ENCODE peak calls at places on chromosomes 12 and 14, in eight cellular contexts. H, Y, R, K, I, Q, V and D are unnamed samples.

GRCh38 chr14:91295276-91295845 is 50.9 kb upstream of the GPR68 start:
- DNase-seq in H (no peak), Y (no peak), R (no peak), K (no peak), I (no peak), Q (no peak), V (no peak), D (no peak)

GRCh38 chr14:47674546-47675238 is 713 bp downstream of the MDGA2 start:
- DNase-seq in H (no peak), Y (no peak), R (no peak), K (no peak), I (peak; percentile 7), Q (no peak), V (no peak), D (no peak)

GRCh38 chr14:69755299-69755698 is 11.6 kb upstream of the SRSF5 start:
- DNase-seq in H (no peak), Y (no peak), R (no peak), K (no peak), I (no peak), Q (no peak), V (no peak), D (no peak)

GRCh38 chr12:117599849-117600248 is 238.4 kb upstream of the NOS1 start:
- DNase-seq in H (no peak), Y (no peak), R (no peak), K (no peak), I (no peak), Q (no peak), V (no peak), D (no peak)

GRCh38 chr14:33931439-33931838 is 19.4 kb downstream of the EGLN3 start:
- DNase-seq in H (no peak), Y (no peak), R (no peak), K (no peak), I (no peak), Q (no peak), V (no peak), D (no peak)

GRCh38 chr12:110960795-110961194 is 40.4 kb upstream of the MYL2 start:
- DNase-seq in H (no peak), Y (no peak), R (no peak), K (no peak), I (no peak), Q (no peak), V (no peak), D (no peak)

GRCh38 chr12:73181244-73181643 is 909.1 kb downstream of the TRHDE start:
- DNase-seq in H (no peak), Y (no peak), R (no peak), K (no peak), I (no peak), Q (no peak), V (no peak), D (no peak)

GRCh38 chr14:104075530-104076151 is 9.9 kb upstream of the ASPG start:
- DNase-seq in H (no peak), Y (no peak), R (no peak), K (no peak), I (no peak), Q (no peak), V (peak; percentile 28), D (no peak)

GRCh38 chr14:87503711-87504110 is 489.3 kb downstream of the GALC start:
- DNase-seq in H (no peak), Y (no peak), R (no peak), K (peak; percentile 42), I (no peak), Q (no peak), V (no peak), D (no peak)

GRCh38 chr14:100159107-100159864 is at the start of gene DEGS2:
- DNase-seq in H (peak; percentile 85), Y (no peak), R (no peak), K (no peak), I (peak; percentile 79), Q (no peak), V (no peak), D (no peak)

GRCh38 chr14:52473557-52473956 is 78.7 kb downstream of the TXNDC16 start:
- DNase-seq in H (no peak), Y (no peak), R (no peak), K (no peak), I (no peak), Q (no peak), V (peak; percentile 46), D (no peak)

GRCh38 chr12:53601296-53601847 is 24.8 kb downstream of the ATF7 start:
- DNase-seq in H (no peak), Y (no peak), R (no peak), K (no peak), I (no peak), Q (no peak), V (no peak), D (no peak)

GRCh38 chr12:15505616-15506015 is 183.3 kb downstream of the PTPRO start:
- DNase-seq in H (no peak), Y (no peak), R (no peak), K (no peak), I (no peak), Q (no peak), V (no peak), D (no peak)

GRCh38 chr14:64541261-64541970 is 875 bp downstream of the HSPA2 start:
- DNase-seq in H (no peak), Y (peak; percentile 50), R (no peak), K (peak; percentile 42), I (no peak), Q (peak; percentile 92), V (no peak), D (no peak)

GRCh38 chr14:64541971-64542838 is 1.7 kb downstream of the HSPA2 start:
- DNase-seq in H (no peak), Y (no peak), R (no peak), K (peak; percentile 24), I (no peak), Q (no peak), V (no peak), D (no peak)

GRCh38 chr14:64536488-64537245 is 3.9 kb upstream of the HSPA2 start:
- DNase-seq in H (no peak), Y (no peak), R (no peak), K (no peak), I (no peak), Q (no peak), V (no peak), D (no peak)

GRCh38 chr14:64540208-64541202 is at the start of gene HSPA2:
- DNase-seq in H (peak; percentile 99), Y (peak; percentile 99), R (peak; percentile 96), K (peak; percentile 99), I (peak; percentile 89), Q (peak; percentile 100), V (peak; percentile 91), D (peak; percentile 92)

GRCh38 chr14:64539186-64539552 is 1.4 kb upstream of the HSPA2 start:
- DNase-seq in H (no peak), Y (no peak), R (no peak), K (no peak), I (no peak), Q (no peak), V (no peak), D (no peak)
- TF ChIP-seq POLR2A in H (no peak), Y (no peak), R (no peak), K (no peak), I (no peak), Q (no peak), V (no peak), D (no peak)

GRCh38 chr12:56300644-56301464 is 724 bp upstream of the CS start:
- DNase-seq in H (no peak), Y (no peak), R (no peak), K (no peak), I (no peak), Q (no peak), V (peak; percentile 20), D (no peak)

GRCh38 chr12:56297400-56297799 is 2.7 kb downstream of the CS start:
- DNase-seq in H (no peak), Y (no peak), R (no peak), K (no peak), I (no peak), Q (no peak), V (no peak), D (no peak)

GRCh38 chr12:56299853-56300643 is at the start of gene CS:
- DNase-seq in H (peak; percentile 100), Y (peak; percentile 100), R (peak; percentile 98), K (peak; percentile 99), I (peak; percentile 85), Q (peak; percentile 100), V (peak; percentile 99), D (peak; percentile 97)

GRCh38 chr12:56298828-56299227 is 1.3 kb downstream of the CS start:
- DNase-seq in H (no peak), Y (no peak), R (no peak), K (no peak), I (no peak), Q (no peak), V (peak; percentile 27), D (no peak)

GRCh38 chr12:56299308-56299852 is 750 bp downstream of the CS start:
- DNase-seq in H (no peak), Y (no peak), R (no peak), K (no peak), I (no peak), Q (no peak), V (peak; percentile 62), D (no peak)
- TF ChIP-seq POLR2A in H (no peak), Y (no peak), R (no peak), K (no peak), I (no peak), Q (no peak), V (peak; percentile 3), D (no peak)

DNA sequence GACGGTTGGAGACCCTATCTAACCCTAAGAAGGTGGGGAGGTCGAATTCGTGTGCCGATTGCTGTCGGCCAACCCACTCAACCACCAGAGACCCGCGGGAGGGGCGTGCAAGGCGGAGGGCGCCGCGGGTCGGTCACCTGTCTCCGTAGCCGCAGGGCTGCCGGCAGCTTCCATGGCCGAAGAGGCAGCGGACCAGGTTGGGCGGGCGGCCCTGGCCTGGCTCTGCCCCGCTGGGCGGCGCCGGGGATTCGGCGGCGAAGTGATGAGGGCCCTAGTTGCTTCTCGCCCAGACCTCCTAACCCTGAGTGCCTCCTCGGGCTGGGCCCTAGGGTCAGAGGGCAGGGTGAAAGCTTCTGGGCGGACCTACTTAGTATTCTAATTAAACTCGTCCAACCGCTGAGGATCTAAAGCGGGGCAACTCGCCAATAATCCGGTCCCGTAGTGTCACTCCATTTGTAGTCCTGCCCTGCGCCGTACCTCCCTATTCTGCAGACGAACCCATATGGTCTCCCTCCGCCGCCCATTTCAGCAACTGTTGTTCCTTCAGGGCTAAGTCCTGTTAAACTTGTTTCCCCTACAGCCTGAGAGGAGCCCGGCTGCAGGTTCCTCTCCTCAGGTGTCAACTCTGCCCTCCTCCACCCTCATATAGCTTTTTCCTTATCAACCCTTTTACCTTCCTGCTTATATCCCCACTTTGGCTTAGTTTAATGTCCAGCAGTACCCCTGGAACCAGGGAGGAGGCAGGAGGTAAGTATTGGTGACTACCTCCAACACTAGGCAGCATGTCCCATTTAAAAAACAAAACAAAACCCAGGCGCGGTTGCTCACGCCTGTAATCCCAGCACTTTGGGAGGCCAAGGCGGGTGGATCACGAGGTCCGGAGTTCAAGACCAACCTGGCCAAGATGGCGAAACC is at the start of gene PYM1:
- DNase-seq in H (peak; percentile 88), Y (peak; percentile 94), R (peak; percentile 68), K (peak; percentile 83), I (no peak), Q (peak; percentile 97), V (peak; percentile 98), D (peak; percentile 68)
- TF ChIP-seq POLR2A in H (no peak), Y (peak; percentile 76), R (no peak), K (peak; percentile 14), I (peak; percentile 62), Q (no peak), V (peak; percentile 85), D (peak; percentile 33)

DNA sequence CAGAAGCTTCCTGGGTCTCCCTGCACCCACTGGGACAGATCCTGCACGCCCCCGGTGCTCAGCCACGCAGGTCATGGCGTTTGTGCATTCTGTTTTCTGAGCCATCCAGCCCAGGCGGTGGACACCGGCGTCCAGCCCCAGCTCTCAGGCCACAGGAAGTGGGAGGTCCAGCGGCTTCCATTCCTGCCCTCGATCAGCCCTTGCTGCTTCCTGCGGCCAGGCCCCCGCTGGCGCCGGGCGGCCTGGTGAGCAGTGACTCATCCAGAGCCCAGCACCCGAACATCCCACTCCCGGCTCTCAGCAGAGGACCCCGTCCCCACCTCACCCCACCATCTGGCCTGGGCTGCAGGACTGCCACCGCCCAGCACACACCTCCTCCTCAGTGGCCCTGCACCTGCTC is 18.0 kb upstream of the NUDT14 start:
- DNase-seq in H (no peak), Y (no peak), R (no peak), K (no peak), I (no peak), Q (no peak), V (peak; percentile 73), D (no peak)
- TF ChIP-seq POLR2A in H (no peak), Y (no peak), R (no peak), K (no peak), I (no peak), Q (no peak), V (no peak), D (no peak)